ENCODE peak calls at places on chromosomes 12 and 14, in six cellular contexts. H, Q, G, K, T and A are unnamed samples.

GRCh38 chr14:25516838-25517237 is 466.9 kb upstream of the STXBP6 start:
- DNase-seq in K (peak), G (no peak), T (no peak), Q (peak), H (peak), A (no peak)

GRCh38 chr12:3199551-3200031 is 122.4 kb downstream of the TSPAN9 start:
- DNase-seq in K (no peak), G (peak), T (peak), Q (peak), H (no peak), A (peak)

GRCh38 chr12:52258335-52258901 is 16.0 kb upstream of the KRT86 start:
- DNase-seq in H (peak), Q (peak), K (no peak), T (no peak), G (no peak), A (peak)

GRCh38 chr12:25459541-25459951 is 93.5 kb downstream of the LMNTD1 start:
- DNase-seq in K (no peak), Q (no peak), T (no peak), H (peak), G (no peak), A (no peak)

GRCh38 chr14:67423424-67423823 is 11.5 kb upstream of the PLEK2 start:
- DNase-seq in Q (no peak), T (no peak), K (no peak), H (no peak), G (no peak), A (no peak)

GRCh38 chr12:47054659-47055058 is 24.8 kb upstream of the PCED1B start:
- DNase-seq in H (no peak), T (no peak), G (no peak), K (no peak), Q (no peak), A (no peak)

GRCh38 chr12:54038760-54039414 is 6.0 kb downstream of the HOXC5 start:
- DNase-seq in H (no peak), G (no peak), Q (no peak), K (no peak), T (no peak), A (no peak)

GRCh38 chr14:66395300-66395699 is 90.9 kb upstream of the CCDC196 start:
- DNase-seq in T (no peak), G (no peak), Q (peak), K (no peak), H (no peak), A (no peak)

GRCh38 chr12:82144505-82144904 is 213.7 kb downstream of the CCDC59 start:
- DNase-seq in T (no peak), K (no peak), H (no peak), Q (peak), G (no peak), A (no peak)

GRCh38 chr12:1605129-1606020 is 11.0 kb upstream of the FBXL14 start:
- DNase-seq in Q (peak), G (peak), K (no peak), H (peak), T (peak), A (peak)

DNA sequence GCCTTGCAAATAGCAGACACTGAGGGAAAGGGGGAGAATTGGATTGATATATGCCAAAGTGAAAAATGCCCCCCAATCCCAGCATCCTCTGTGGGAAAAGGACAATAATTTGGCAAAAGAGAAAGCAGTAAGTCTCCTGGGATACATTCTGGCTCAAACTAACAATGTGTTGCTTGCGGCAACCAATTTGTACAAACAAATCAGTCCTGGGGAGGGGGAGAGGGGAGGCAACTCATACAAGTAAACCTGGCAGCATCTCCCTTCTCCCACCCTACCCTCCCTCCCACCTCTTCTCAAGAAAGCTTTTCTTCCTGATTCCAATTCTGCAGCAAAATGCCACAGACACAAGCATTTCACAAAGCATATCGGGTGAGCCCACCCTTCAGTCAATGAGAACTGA is 57.0 kb downstream of the STON2 start:
- DNase-seq in Q (no peak), K (no peak), T (no peak), H (no peak), G (no peak), A (no peak)
- H2BK15ac ChIP-seq in Q (no peak), K (no peak), T (no peak), H (no peak), G (no peak), A (no peak)

GRCh38 chr12:124386059-124386458 is 91.2 kb downstream of the RFLNA start:
- DNase-seq in G (no peak), H (no peak), Q (no peak), K (no peak), T (peak), A (no peak)
- H2BK15ac ChIP-seq in G (peak), H (no peak), Q (no peak), K (no peak), T (peak), A (no peak)

DNA sequence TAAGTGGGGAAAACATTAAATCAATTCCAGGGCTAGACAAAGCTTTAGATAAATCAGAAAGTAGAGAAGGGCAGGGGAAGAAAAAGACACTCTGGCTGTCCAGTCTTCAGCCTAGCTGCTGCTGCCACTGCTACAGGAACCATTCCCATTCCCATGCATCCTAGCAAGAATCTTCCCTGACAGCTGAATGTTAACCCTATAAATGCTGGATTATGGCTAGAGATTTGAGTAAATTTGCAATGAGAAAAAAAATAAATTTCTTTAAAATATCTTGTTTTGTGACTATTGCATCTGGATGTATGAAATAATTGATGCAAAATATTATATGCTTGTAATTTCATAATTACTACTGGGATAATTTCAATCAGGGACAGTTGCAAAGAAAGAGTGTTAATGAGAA is 15.0 kb upstream of the CDKN3 start:
- DNase-seq in Q (peak), H (no peak), G (no peak), T (no peak), K (no peak), A (no peak)
- H2BK15ac ChIP-seq in Q (no peak), H (no peak), G (no peak), T (no peak), K (no peak), A (no peak)

GRCh38 chr12:29158364-29158763 is 9.3 kb downstream of the FAR2 start:
- DNase-seq in H (no peak), K (no peak), G (no peak), T (peak), Q (no peak), A (no peak)

GRCh38 chr12:29155079-29155478 is 6.0 kb downstream of the FAR2 start:
- DNase-seq in Q (peak), T (peak), K (no peak), H (no peak), G (no peak), A (no peak)

GRCh38 chr12:29159690-29160089 is 10.6 kb downstream of the FAR2 start:
- DNase-seq in K (no peak), H (no peak), Q (no peak), T (peak), G (no peak), A (no peak)

GRCh38 chr12:29160230-29160629 is 11.2 kb downstream of the FAR2 start:
- DNase-seq in H (no peak), Q (no peak), T (no peak), K (no peak), G (no peak), A (no peak)

DNA sequence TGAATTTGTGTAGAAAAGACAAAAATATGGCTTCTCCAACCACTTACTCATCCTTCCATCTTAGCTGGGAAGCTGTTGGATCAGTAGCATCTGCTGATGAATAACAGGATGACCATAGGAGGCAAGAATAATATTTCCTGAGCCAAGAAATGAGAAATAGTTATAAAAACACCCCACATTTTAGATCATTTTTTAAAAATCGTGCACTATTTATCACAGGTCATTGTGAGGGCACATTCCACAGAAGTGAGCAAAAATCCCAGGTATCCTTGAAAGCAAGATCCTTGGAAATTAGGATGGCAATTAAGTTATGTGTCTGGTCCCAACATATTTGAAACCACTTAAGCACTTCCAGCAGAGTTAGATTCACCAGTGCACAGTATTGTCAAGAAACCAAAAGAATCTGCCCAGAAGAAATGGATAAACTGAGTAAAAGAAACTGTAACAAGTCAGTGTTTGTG is 8.4 kb downstream of the FAR2 start:
- DNase-seq in H (no peak), T (no peak), K (no peak), G (peak), Q (no peak), A (no peak)
- H2BK15ac ChIP-seq in H (no peak), T (no peak), K (no peak), G (no peak), Q (no peak), A (no peak)